ENCODE peak calls at places on chromosomes 13 and 19, in five cellular contexts. One of them, this sample, is unnamed. For H3K4me1, the result is how much of the 10 kb centered on the place peaks cover.

GRCh38 chr13:80931766-80932165 is 590.8 kb upstream of the SPRY2 start:
- DNase-seq in colonic mucosa: no peak
- DNase-seq in sigmoid colon: no peak
- DNase-seq in ovary: no peak
- DNase-seq in Peyer's patch: no peak
- DNase-seq in this sample: no peak

GRCh38 chr19:3125900-3126524 is 9.8 kb upstream of the GNA15 start:
- DNase-seq in colonic mucosa: peak
- DNase-seq in sigmoid colon: no peak
- DNase-seq in ovary: peak
- DNase-seq in Peyer's patch: peak
- DNase-seq in this sample: peak

GRCh38 chr13:43986395-43986794 is 106.7 kb downstream of the LACC1 start:
- DNase-seq in colonic mucosa: no peak
- DNase-seq in sigmoid colon: no peak
- DNase-seq in ovary: no peak
- DNase-seq in Peyer's patch: no peak
- DNase-seq in this sample: no peak

GRCh38 chr19:45715139-45715538 is 15.6 kb downstream of the FBXO46 start:
- DNase-seq in colonic mucosa: no peak
- DNase-seq in sigmoid colon: no peak
- DNase-seq in ovary: no peak
- DNase-seq in Peyer's patch: no peak
- DNase-seq in this sample: no peak

GRCh38 chr19:5066768-5067167 is 97.9 kb downstream of the KDM4B start:
- DNase-seq in colonic mucosa: no peak
- DNase-seq in sigmoid colon: no peak
- DNase-seq in ovary: no peak
- DNase-seq in Peyer's patch: no peak
- DNase-seq in this sample: no peak

GRCh38 chr13:100506154-100506553 is 82.4 kb downstream of the GGACT start:
- DNase-seq in colonic mucosa: no peak
- DNase-seq in sigmoid colon: no peak
- DNase-seq in ovary: no peak
- DNase-seq in Peyer's patch: no peak
- DNase-seq in this sample: no peak

GRCh38 chr13:20974981-20975585 is 72.5 kb upstream of the XPO4 start:
- DNase-seq in colonic mucosa: no peak
- DNase-seq in sigmoid colon: no peak
- DNase-seq in ovary: no peak
- DNase-seq in Peyer's patch: no peak
- DNase-seq in this sample: no peak

GRCh38 chr13:62356977-62357376 is 941.3 kb upstream of the PCDH20 start:
- DNase-seq in colonic mucosa: no peak
- DNase-seq in sigmoid colon: no peak
- DNase-seq in ovary: no peak
- DNase-seq in Peyer's patch: no peak
- DNase-seq in this sample: no peak

GRCh38 chr13:31627097-31627496 is 112.2 kb upstream of the RXFP2 start:
- DNase-seq in colonic mucosa: no peak
- DNase-seq in sigmoid colon: no peak
- DNase-seq in ovary: no peak
- DNase-seq in Peyer's patch: no peak
- DNase-seq in this sample: no peak

GRCh38 chr13:34145061-34145460 is 327.1 kb downstream of the RFC3 start:
- DNase-seq in colonic mucosa: no peak
- DNase-seq in sigmoid colon: no peak
- DNase-seq in ovary: no peak
- DNase-seq in Peyer's patch: no peak
- DNase-seq in this sample: no peak

GRCh38 chr19:53424968-53425597 is 6.7 kb upstream of the ZNF761 start:
- DNase-seq in colonic mucosa: peak
- DNase-seq in sigmoid colon: peak
- DNase-seq in ovary: peak
- DNase-seq in Peyer's patch: peak
- DNase-seq in this sample: peak

GRCh38 chr19:35160629-35161433 is 6.3 kb downstream of the FXYD5 start:
- DNase-seq in colonic mucosa: no peak
- DNase-seq in sigmoid colon: no peak
- DNase-seq in ovary: no peak
- DNase-seq in Peyer's patch: no peak
- DNase-seq in this sample: no peak

GRCh38 chr13:96967248-96967745 is 27.0 kb downstream of the OXGR1 start:
- DNase-seq in colonic mucosa: no peak
- DNase-seq in sigmoid colon: no peak
- DNase-seq in ovary: no peak
- DNase-seq in Peyer's patch: no peak
- DNase-seq in this sample: no peak

GRCh38 chr13:70237131-70237530 is 128.9 kb upstream of the KLHL1 start:
- DNase-seq in colonic mucosa: no peak
- DNase-seq in sigmoid colon: no peak
- DNase-seq in ovary: no peak
- DNase-seq in Peyer's patch: no peak
- DNase-seq in this sample: no peak

GRCh38 chr13:95049772-95050171 is 251.5 kb downstream of the ABCC4 start:
- DNase-seq in colonic mucosa: no peak
- DNase-seq in sigmoid colon: no peak
- DNase-seq in ovary: no peak
- DNase-seq in Peyer's patch: no peak
- DNase-seq in this sample: no peak

GRCh38 chr19:29371766-29372415 is 153.9 kb upstream of the VSTM2B start:
- DNase-seq in colonic mucosa: no peak
- DNase-seq in sigmoid colon: no peak
- DNase-seq in ovary: no peak
- DNase-seq in Peyer's patch: no peak
- DNase-seq in this sample: no peak

GRCh38 chr13:28219408-28220099 is 81.2 kb downstream of the PAN3 start:
- DNase-seq in colonic mucosa: no peak
- DNase-seq in sigmoid colon: no peak
- DNase-seq in ovary: no peak
- DNase-seq in Peyer's patch: no peak
- DNase-seq in this sample: no peak

GRCh38 chr13:78604782-78605611 is 1.6 kb upstream of the POU4F1 start:
- DNase-seq in colonic mucosa: no peak
- DNase-seq in sigmoid colon: no peak
- DNase-seq in ovary: no peak
- DNase-seq in Peyer's patch: no peak
- DNase-seq in this sample: no peak

GRCh38 chr13:89965252-89965651 is 1382.2 kb upstream of the MIR17HG start:
- DNase-seq in colonic mucosa: no peak
- DNase-seq in sigmoid colon: no peak
- DNase-seq in ovary: no peak
- DNase-seq in Peyer's patch: no peak
- DNase-seq in this sample: no peak

GRCh38 chr19:49593233-49594113 is 2.5 kb downstream of the PRR12 start:
- DNase-seq in colonic mucosa: peak
- DNase-seq in sigmoid colon: peak
- DNase-seq in ovary: peak
- DNase-seq in Peyer's patch: peak
- DNase-seq in this sample: peak

GRCh38 chr13:53648673-53649072 is 620.1 kb downstream of the OLFM4 start:
- DNase-seq in colonic mucosa: no peak
- DNase-seq in sigmoid colon: no peak
- DNase-seq in ovary: no peak
- DNase-seq in Peyer's patch: no peak
- DNase-seq in this sample: no peak

GRCh38 chr19:10419200-10419645 is 1.1 kb upstream of the PDE4A start:
- DNase-seq in colonic mucosa: no peak
- DNase-seq in sigmoid colon: no peak
- DNase-seq in ovary: no peak
- DNase-seq in Peyer's patch: no peak
- DNase-seq in this sample: no peak

GRCh38 chr19:3249408-3249807 is 24.9 kb downstream of the CELF5 start:
- DNase-seq in colonic mucosa: no peak
- DNase-seq in sigmoid colon: no peak
- DNase-seq in ovary: no peak
- DNase-seq in Peyer's patch: no peak
- DNase-seq in this sample: no peak

GRCh38 chr13:34361528-34361927 is 543.6 kb downstream of the RFC3 start:
- DNase-seq in colonic mucosa: no peak
- DNase-seq in sigmoid colon: no peak
- DNase-seq in ovary: no peak
- DNase-seq in Peyer's patch: no peak
- DNase-seq in this sample: no peak

GRCh38 chr13:113207890-113208423 is 512 bp downstream of the PCID2 start:
- DNase-seq in colonic mucosa: peak
- DNase-seq in sigmoid colon: no peak
- DNase-seq in ovary: no peak
- DNase-seq in Peyer's patch: no peak
- DNase-seq in this sample: no peak

GRCh38 chr13:69198706-69199105 is 908.9 kb upstream of the ATXN8OS start:
- DNase-seq in colonic mucosa: no peak
- DNase-seq in sigmoid colon: no peak
- DNase-seq in ovary: no peak
- DNase-seq in Peyer's patch: no peak
- DNase-seq in this sample: no peak

GRCh38 chr19:43765109-43765876 is 10.5 kb upstream of the SMG9 start:
- DNase-seq in colonic mucosa: peak
- DNase-seq in sigmoid colon: peak
- DNase-seq in ovary: no peak
- DNase-seq in Peyer's patch: peak
- DNase-seq in this sample: peak

GRCh38 chr13:38875186-38875875 is 115.3 kb downstream of the STOML3 start:
- DNase-seq in colonic mucosa: no peak
- DNase-seq in sigmoid colon: no peak
- DNase-seq in ovary: no peak
- DNase-seq in Peyer's patch: no peak
- DNase-seq in this sample: no peak

GRCh38 chr13:40806241-40806640 is 16.8 kb downstream of the SLC25A15 start:
- DNase-seq in colonic mucosa: no peak
- DNase-seq in sigmoid colon: no peak
- DNase-seq in ovary: no peak
- DNase-seq in Peyer's patch: no peak
- DNase-seq in this sample: no peak

GRCh38 chr19:11480081-11480926 is 542 bp downstream of the ELAVL3 start:
- DNase-seq in colonic mucosa: no peak
- DNase-seq in sigmoid colon: no peak
- DNase-seq in ovary: no peak
- DNase-seq in Peyer's patch: no peak
- DNase-seq in this sample: no peak

GRCh38 chr13:32432856-32433255 is 4.9 kb upstream of the N4BP2L1 start:
- DNase-seq in colonic mucosa: no peak
- DNase-seq in sigmoid colon: no peak
- DNase-seq in ovary: no peak
- DNase-seq in Peyer's patch: no peak
- DNase-seq in this sample: no peak

GRCh38 chr13:40124648-40125045 is 469.2 kb downstream of the COG6 start:
- DNase-seq in colonic mucosa: no peak
- DNase-seq in sigmoid colon: no peak
- DNase-seq in ovary: no peak
- DNase-seq in Peyer's patch: no peak
- DNase-seq in this sample: no peak

GRCh38 chr19:28498404-28498976 is 714.5 kb downstream of the UQCRFS1 start:
- DNase-seq in colonic mucosa: no peak
- DNase-seq in sigmoid colon: no peak
- DNase-seq in ovary: no peak
- DNase-seq in Peyer's patch: no peak
- DNase-seq in this sample: no peak

DNA sequence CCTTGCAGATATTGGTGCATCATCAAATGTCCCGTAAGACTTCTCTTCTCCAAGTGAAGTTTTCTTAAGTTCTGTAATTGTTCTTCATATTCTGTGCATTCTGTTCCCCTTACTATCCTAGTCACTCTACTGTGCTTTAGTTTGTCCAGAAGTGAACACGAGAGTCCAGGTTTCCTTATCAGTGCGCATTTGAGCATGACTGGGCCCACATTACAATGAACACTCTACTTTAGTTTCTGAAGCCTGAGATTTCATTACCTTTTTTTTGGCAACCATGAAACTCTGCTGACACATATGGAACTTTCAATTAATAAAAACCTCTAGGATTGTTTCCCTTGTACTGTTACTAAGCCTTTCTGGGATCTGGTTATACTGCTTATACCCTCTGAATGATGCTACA is 270.0 kb downstream of the KCNRG start:
- DNase-seq in colonic mucosa: no peak
- DNase-seq in sigmoid colon: no peak
- DNase-seq in ovary: no peak
- DNase-seq in Peyer's patch: no peak
- DNase-seq in this sample: no peak
- H3K27ac ChIP-seq in colonic mucosa: no peak
- H3K27ac ChIP-seq in sigmoid colon: no peak
- H3K27ac ChIP-seq in ovary: no peak
- H3K27ac ChIP-seq in Peyer's patch: no peak
- H3K27ac ChIP-seq in this sample: no peak

DNA sequence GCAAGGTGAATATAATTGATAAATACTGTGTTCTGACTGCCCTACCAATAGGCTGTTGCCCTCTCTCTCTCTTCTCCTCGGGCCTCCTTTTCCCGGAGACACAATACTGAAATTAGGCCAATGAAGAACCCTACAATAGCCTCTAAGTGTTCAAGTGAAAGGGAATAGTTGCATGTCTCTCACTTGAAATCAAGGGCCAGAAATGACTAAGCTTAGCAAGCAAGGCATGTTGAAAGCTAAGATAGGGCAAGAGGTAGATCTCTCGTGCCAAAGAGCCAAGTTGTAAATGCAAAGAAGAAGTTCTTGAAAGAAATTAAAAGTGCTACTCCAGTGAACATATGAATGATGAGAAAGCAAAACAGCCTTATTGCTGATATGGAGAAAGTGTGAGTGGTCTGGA is 13.4 kb downstream of the KATNAL1 start:
- DNase-seq in colonic mucosa: no peak
- DNase-seq in sigmoid colon: no peak
- DNase-seq in ovary: no peak
- DNase-seq in Peyer's patch: no peak
- DNase-seq in this sample: no peak
- H3K4me1 ChIP-seq in colonic mucosa: under half
- H3K4me1 ChIP-seq in sigmoid colon: under half
- H3K4me1 ChIP-seq in ovary: under half
- H3K4me1 ChIP-seq in Peyer's patch: under half
- H3K4me1 ChIP-seq in this sample: under half

DNA sequence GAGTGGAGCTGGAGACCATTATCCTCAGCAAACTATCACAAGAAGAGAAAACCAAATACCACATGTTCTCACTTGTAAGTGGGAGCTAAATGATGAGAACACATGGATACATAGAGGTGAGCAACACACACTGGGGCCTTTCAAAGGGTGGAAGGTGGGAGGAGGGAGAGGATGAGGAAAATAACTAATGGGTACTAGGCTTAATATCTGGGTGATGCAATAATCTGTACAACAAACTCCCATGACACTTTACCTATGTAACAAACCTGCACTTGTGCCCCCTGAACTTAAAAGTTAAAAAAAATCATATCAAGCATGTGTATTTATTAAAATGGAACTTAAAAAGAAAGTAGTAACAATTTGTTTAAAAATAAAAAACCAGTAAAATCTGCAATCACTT is 5.0 kb downstream of the SIGLEC14 start:
- DNase-seq in colonic mucosa: no peak
- DNase-seq in sigmoid colon: no peak
- DNase-seq in ovary: no peak
- DNase-seq in Peyer's patch: no peak
- DNase-seq in this sample: no peak
- H3K27ac ChIP-seq in colonic mucosa: no peak
- H3K27ac ChIP-seq in sigmoid colon: no peak
- H3K27ac ChIP-seq in ovary: no peak
- H3K27ac ChIP-seq in Peyer's patch: no peak
- H3K27ac ChIP-seq in this sample: no peak

GRCh38 chr19:938233-938923 is 12.5 kb downstream of the ARID3A start:
- DNase-seq in colonic mucosa: no peak
- DNase-seq in sigmoid colon: no peak
- DNase-seq in ovary: no peak
- DNase-seq in Peyer's patch: no peak
- DNase-seq in this sample: no peak
- H3K4me1 ChIP-seq in colonic mucosa: under half
- H3K4me1 ChIP-seq in sigmoid colon: under half
- H3K4me1 ChIP-seq in ovary: under half
- H3K4me1 ChIP-seq in Peyer's patch: under half
- H3K4me1 ChIP-seq in this sample: under half

GRCh38 chr19:1956143-1956537 is 15.2 kb downstream of the CSNK1G2 start:
- DNase-seq in colonic mucosa: no peak
- DNase-seq in sigmoid colon: no peak
- DNase-seq in ovary: no peak
- DNase-seq in Peyer's patch: no peak
- DNase-seq in this sample: no peak
- H3K27ac ChIP-seq in colonic mucosa: no peak
- H3K27ac ChIP-seq in sigmoid colon: no peak
- H3K27ac ChIP-seq in ovary: no peak
- H3K27ac ChIP-seq in Peyer's patch: no peak
- H3K27ac ChIP-seq in this sample: no peak